ENCODE peak calls at places on chromosomes 11 and 22, in nine cellular contexts. N is A549, Z is K562, Y is IMR-90, K is esophagus squamous epithelium, O is testis, Q is HepG2, U is ovary, P is HCT116. S is an unnamed sample.

GRCh38 chr22:46673677-46674236 is 53.6 kb downstream of the GRAMD4 start:
- DNase-seq in O (no peak), Y (no peak), U (no peak), Q (no peak), N (no peak), K (no peak), P (no peak), Z (no peak), S (no peak)

GRCh38 chr11:41044747-41045146 is 414.7 kb downstream of the LRRC4C start:
- DNase-seq in Y (no peak), U (no peak), Q (no peak), N (no peak), P (no peak), O (no peak), K (no peak), Z (no peak), S (no peak)

GRCh38 chr11:87473174-87473573 is 435.4 kb downstream of the TMEM135 start:
- DNase-seq in Q (no peak), P (no peak), Y (peak; percentile 97), K (no peak), N (no peak), O (no peak), Z (no peak), U (no peak), S (no peak)

GRCh38 chr11:131871061-131871460 is 500.6 kb downstream of the NTM start:
- DNase-seq in P (no peak), U (no peak), N (no peak), Z (no peak), Y (no peak), O (no peak), Q (no peak), K (no peak), S (no peak)

GRCh38 chr22:30969532-30970355 is 679 bp downstream of the TUG1 start:
- DNase-seq in Y (peak; percentile 44), U (no peak), O (peak; percentile 38), Q (peak; percentile 12), K (no peak), Z (peak; percentile 56), P (no peak), N (peak; percentile 44), S (no peak)

GRCh38 chr11:78008174-78008573 is 13.7 kb upstream of the INTS4 start:
- DNase-seq in Y (no peak), U (no peak), K (no peak), N (no peak), O (no peak), Z (no peak), P (no peak), Q (no peak), S (no peak)

GRCh38 chr22:42863349-42863911 is 6.4 kb upstream of the ARFGAP3 start:
- DNase-seq in Q (no peak), Z (no peak), N (peak; percentile 39), P (peak; percentile 43), Y (peak; percentile 88), K (no peak), U (no peak), O (no peak), S (no peak)

GRCh38 chr22:35352214-35353111 is 28.4 kb upstream of the HMOX1 start:
- DNase-seq in O (peak; percentile 52), Q (peak; percentile 45), K (peak; percentile 52), P (no peak), Z (peak; percentile 39), U (no peak), N (peak; percentile 50), Y (no peak), S (peak; percentile 94)

GRCh38 chr11:32034149-32034548 is 56.7 kb upstream of the RCN1 start:
- DNase-seq in P (no peak), N (no peak), U (no peak), O (no peak), Y (peak; percentile 96), K (no peak), Q (no peak), Z (no peak), S (no peak)

GRCh38 chr11:61627831-61628753 is 47.2 kb upstream of the SYT7 start:
- DNase-seq in Y (peak; percentile 73), P (peak; percentile 45), K (no peak), U (peak; percentile 83), Z (peak; percentile 65), O (peak; percentile 86), Q (peak; percentile 57), N (peak; percentile 65), S (no peak)

GRCh38 chr11:44619931-44620725 is 54.7 kb downstream of the CD82 start:
- DNase-seq in Q (no peak), N (no peak), O (no peak), Z (no peak), U (peak; percentile 32), K (no peak), P (no peak), Y (no peak), S (peak; percentile 73)

GRCh38 chr11:78050964-78051831 is 12.5 kb upstream of the THRSP start:
- DNase-seq in O (no peak), N (no peak), Z (peak; percentile 92), P (no peak), U (no peak), Y (peak; percentile 80), Q (peak; percentile 65), K (no peak), S (no peak)

GRCh38 chr11:86746509-86746908 is 53.8 kb upstream of the PRSS23 start:
- DNase-seq in K (no peak), P (no peak), Q (no peak), Y (no peak), N (no peak), U (no peak), O (no peak), Z (no peak), S (no peak)

GRCh38 chr11:79329561-79329960 is 111.3 kb downstream of the TENM4 start:
- DNase-seq in N (no peak), O (no peak), Z (no peak), Y (no peak), P (no peak), K (no peak), U (no peak), Q (no peak), S (no peak)

GRCh38 chr22:39098576-39098975 is 1.5 kb downstream of the APOBEC3H start:
- DNase-seq in N (no peak), P (no peak), O (no peak), Z (no peak), Y (no peak), K (no peak), U (no peak), Q (no peak), S (no peak)

GRCh38 chr22:44627521-44628139 is 74.4 kb upstream of the PRR5 start:
- DNase-seq in O (no peak), K (no peak), N (no peak), U (no peak), Q (no peak), Z (no peak), Y (no peak), P (no peak), S (peak; percentile 60)

GRCh38 chr22:29842740-29843139 is 4.7 kb upstream of the ASCC2 start:
- DNase-seq in N (peak; percentile 88), O (no peak), P (no peak), Y (peak; percentile 91), K (no peak), U (no peak), Z (no peak), Q (peak; percentile 41), S (no peak)

GRCh38 chr11:87035976-87036583 is 1.7 kb upstream of the TMEM135 start:
- DNase-seq in P (no peak), Q (no peak), Y (no peak), U (no peak), N (no peak), K (no peak), Z (peak; percentile 83), O (no peak), S (no peak)

GRCh38 chr11:11332141-11332710 is 20.8 kb downstream of the CSNK2A3 start:
- DNase-seq in K (no peak), Q (no peak), O (no peak), U (no peak), P (no peak), Z (no peak), N (no peak), Y (no peak), S (no peak)

GRCh38 chr22:50599816-50600454 is 658 bp upstream of the MAPK8IP2 start:
- DNase-seq in U (peak; percentile 84), Z (peak; percentile 58), Y (no peak), P (no peak), Q (peak; percentile 9), O (peak; percentile 70), K (no peak), N (no peak), S (peak; percentile 85)
- H3K4me3 ChIP-seq in U (peak overlapping the region; percentile 39), Z (no peak overlapping the region), Y (no peak overlapping the region), P (peak overlapping the region; percentile 8), Q (peak overlapping the region; percentile 70), O (peak overlapping the region; percentile 20), K (peak overlapping the region; percentile 31), N (peak overlapping the region; percentile 56), S (peak overlapping the region; percentile 71)

GRCh38 chr11:123537726-123538125 is 107.7 kb downstream of the GRAMD1B start:
- DNase-seq in Q (no peak), Y (no peak), P (no peak), Z (no peak), K (no peak), O (no peak), N (no peak), U (no peak), S (no peak)
- TF ChIP-seq CTCF in Q (no peak), Y (no peak), P (no peak), Z (no peak), K (no peak), O (no peak), N (no peak), U (no peak), S (no peak)

GRCh38 chr22:50502628-50503474 is 4.7 kb downstream of the LMF2 start:
- DNase-seq in Y (no peak), Z (no peak), U (no peak), P (no peak), N (no peak), Q (no peak), K (no peak), O (no peak), S (no peak)

GRCh38 chr22:50505776-50506610 is 1.5 kb downstream of the LMF2 start:
- DNase-seq in Y (no peak), O (no peak), K (no peak), U (peak; percentile 58), Z (no peak), P (no peak), Q (no peak), N (no peak), S (peak; percentile 87)

GRCh38 chr22:50503475-50504145 is 3.9 kb downstream of the LMF2 start:
- DNase-seq in P (no peak), Z (no peak), O (no peak), Q (no peak), Y (no peak), N (no peak), K (no peak), U (no peak), S (no peak)

GRCh38 chr22:50505276-50505775 is 2.2 kb downstream of the LMF2 start:
- DNase-seq in Z (no peak), Y (no peak), K (no peak), N (no peak), P (no peak), U (no peak), O (no peak), Q (no peak), S (peak; percentile 79)

GRCh38 chr22:50504245-50505211 is 3.0 kb downstream of the LMF2 start:
- DNase-seq in Y (no peak), O (no peak), U (no peak), Q (no peak), K (no peak), Z (no peak), P (no peak), N (no peak), S (peak; percentile 83)
- TF ChIP-seq POLR2A in Y (no peak), O (no peak), U (no peak), Q (no peak), K (no peak), Z (no peak), P (no peak), N (no peak), S (no peak)

GRCh38 chr11:70436501-70436860 is 38.2 kb downstream of the CTTN start:
- DNase-seq in Z (no peak), U (no peak), P (no peak), Q (no peak), N (no peak), O (no peak), Y (no peak), K (no peak), S (no peak)
- H3K4me3 ChIP-seq in Z (no peak overlapping the region), U (no peak overlapping the region), P (no peak overlapping the region), Q (no peak overlapping the region), N (no peak overlapping the region), O (no peak overlapping the region), Y (no peak overlapping the region), K (no peak overlapping the region), S (no peak overlapping the region)

S was measured in spleen.